ENCODE peak calls at places on chromosome 17, in six cellular contexts. H, C, U, L, R and A are unnamed samples.

GRCh38 chr17:77441130-77441920 is 300.6 kb downstream of the SEC14L1 start:
- DNase-seq in R (no peak), L (no peak), C (no peak), U (no peak), H (no peak), A (no peak)

GRCh38 chr17:49031965-49032928 is 35.1 kb downstream of the IGF2BP1 start:
- DNase-seq in C (peak; percentile 81), L (no peak), R (peak; percentile 83), H (peak; percentile 84), U (peak; percentile 81), A (peak; percentile 89)

GRCh38 chr17:64707077-64707591 is 45.0 kb upstream of the SMURF2 start:
- DNase-seq in H (peak; percentile 79), R (no peak), C (peak; percentile 45), U (peak; percentile 100), L (peak; percentile 49), A (peak; percentile 100)

GRCh38 chr17:44356241-44356640 is 7.4 kb downstream of the FAM171A2 start:
- DNase-seq in U (no peak), C (no peak), R (no peak), L (no peak), H (no peak), A (no peak)

GRCh38 chr17:3531266-3532101 is 26.1 kb downstream of the TRPV3 start:
- DNase-seq in R (no peak), H (no peak), U (no peak), L (no peak), C (peak; percentile 26), A (no peak)

GRCh38 chr17:54754560-54754959 is 146.1 kb upstream of the TOM1L1 start:
- DNase-seq in U (no peak), H (no peak), C (peak; percentile 80), R (no peak), L (no peak), A (no peak)

GRCh38 chr17:2418572-2418971 is 17.7 kb upstream of the MNT start:
- DNase-seq in H (no peak), R (no peak), L (no peak), C (no peak), U (peak; percentile 70), A (peak; percentile 57)

GRCh38 chr17:72118588-72119279 is 2.1 kb upstream of the SOX9 start:
- DNase-seq in H (peak; percentile 37), L (no peak), R (peak; percentile 86), U (peak; percentile 88), C (peak; percentile 84), A (peak; percentile 85)

GRCh38 chr17:67399676-67400075 is 22.6 kb downstream of the PITPNC1 start:
- DNase-seq in H (no peak), C (no peak), R (no peak), U (no peak), L (no peak), A (no peak)

GRCh38 chr17:78278139-78278741 is 46.8 kb downstream of the TMEM235 start:
- DNase-seq in L (no peak), U (no peak), C (peak; percentile 82), R (no peak), H (no peak), A (no peak)

GRCh38 chr17:61390479-61390791 is 9.2 kb upstream of the TBX2 start:
- DNase-seq in R (no peak), L (no peak), H (no peak), C (no peak), U (no peak), A (no peak)

GRCh38 chr17:1259910-1260389 is 10.3 kb upstream of the BHLHA9 start:
- DNase-seq in H (no peak), R (no peak), U (no peak), L (no peak), C (no peak), A (no peak)

GRCh38 chr17:62793919-62794665 is 14.0 kb downstream of the MARCHF10 start:
- DNase-seq in L (no peak), R (no peak), H (no peak), C (no peak), U (no peak), A (no peak)

GRCh38 chr17:12765544-12765943 is 23.8 kb upstream of the ARHGAP44 start:
- DNase-seq in H (peak; percentile 52), R (no peak), U (peak; percentile 96), C (no peak), L (no peak), A (peak; percentile 77)

GRCh38 chr17:65797809-65798208 is 236.4 kb upstream of the AXIN2 start:
- DNase-seq in R (no peak), C (peak; percentile 65), L (peak; percentile 7), H (no peak), U (no peak), A (no peak)

GRCh38 chr17:76840884-76841775 is 27.1 kb upstream of the MGAT5B start:
- DNase-seq in L (no peak), U (no peak), C (no peak), H (no peak), R (no peak), A (no peak)

GRCh38 chr17:77817953-77818352 is 140.6 kb upstream of the TNRC6C start:
- DNase-seq in U (no peak), C (no peak), L (no peak), R (no peak), H (no peak), A (no peak)

GRCh38 chr17:39742126-39742855 is 4.6 kb downstream of the GRB7 start:
- DNase-seq in U (no peak), R (no peak), C (no peak), H (no peak), L (no peak), A (no peak)
- H3K14ac ChIP-seq in U (no peak overlapping the region), R (no peak overlapping the region), C (no peak overlapping the region), H (no peak overlapping the region), L (no peak overlapping the region), A (no peak overlapping the region)

GRCh38 chr17:81331527-81332043 is 36.5 kb upstream of the SLC38A10 start:
- DNase-seq in R (no peak), H (no peak), L (no peak), U (no peak), C (peak; percentile 37), A (no peak)

GRCh38 chr17:81330884-81331245 is 35.8 kb upstream of the SLC38A10 start:
- DNase-seq in H (no peak), C (no peak), R (no peak), U (no peak), L (no peak), A (no peak)

GRCh38 chr17:81329279-81329926 is 34.3 kb upstream of the SLC38A10 start:
- DNase-seq in H (peak; percentile 99), C (peak; percentile 94), U (peak; percentile 92), R (no peak), L (no peak), A (peak; percentile 94)

GRCh38 chr17:81328925-81329278 is 33.8 kb upstream of the SLC38A10 start:
- DNase-seq in U (no peak), C (no peak), L (no peak), R (no peak), H (peak; percentile 35), A (peak; percentile 77)

DNA sequence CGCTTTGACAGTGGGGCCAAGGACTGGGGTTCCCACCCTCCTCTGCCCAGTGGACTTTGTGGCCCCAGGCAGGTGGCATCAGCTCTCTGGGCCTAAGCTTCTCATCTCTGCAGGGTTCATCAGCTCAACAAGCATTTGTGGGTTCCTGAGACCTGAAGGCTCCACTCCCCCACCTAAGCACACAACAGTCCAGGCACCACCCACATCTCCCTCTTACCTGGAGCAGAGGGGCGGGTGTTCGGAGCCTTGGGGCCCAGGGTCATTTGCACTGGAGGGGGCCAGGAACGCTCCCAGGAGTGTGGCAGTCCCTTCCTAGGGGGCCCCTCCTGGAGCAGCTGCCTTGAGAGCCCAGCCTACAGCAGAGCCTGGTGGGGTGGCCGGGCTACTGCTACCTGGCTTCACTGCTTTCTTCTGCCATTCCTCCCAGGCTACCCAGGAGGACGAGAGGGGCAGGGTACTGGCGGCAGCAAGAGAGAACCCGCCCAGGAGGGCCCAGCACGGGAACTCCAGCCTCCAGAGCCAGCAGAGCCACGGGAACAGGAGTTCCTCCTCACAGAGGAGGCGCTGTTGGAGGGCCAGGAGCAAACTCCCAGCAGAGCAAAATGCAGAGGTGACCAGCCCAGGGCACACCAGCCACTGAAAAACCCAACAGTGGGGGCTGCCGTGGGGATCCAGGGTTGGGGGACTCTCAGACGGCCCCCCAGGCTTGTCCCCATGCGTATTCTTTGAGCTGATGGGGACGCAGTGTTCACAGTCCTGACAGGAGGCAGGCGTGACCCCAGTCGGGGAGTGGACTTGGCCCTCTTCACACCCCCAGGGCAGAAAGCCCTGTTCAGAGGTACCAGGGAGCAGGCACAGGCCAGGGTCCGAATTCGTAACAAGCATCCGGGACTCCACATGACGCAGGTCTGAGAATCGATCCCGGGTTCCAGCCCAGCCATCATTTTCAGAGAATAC is 35.1 kb upstream of the SLC38A10 start:
- DNase-seq in U (no peak), H (peak; percentile 69), C (peak; percentile 81), R (no peak), L (no peak), A (peak; percentile 30)
- H3K14ac ChIP-seq in U (peak overlapping the region; percentile 11), H (peak overlapping the region; percentile 31), C (no peak overlapping the region), R (peak overlapping the region; percentile 89), L (no peak overlapping the region), A (peak overlapping the region; percentile 46)

DNA sequence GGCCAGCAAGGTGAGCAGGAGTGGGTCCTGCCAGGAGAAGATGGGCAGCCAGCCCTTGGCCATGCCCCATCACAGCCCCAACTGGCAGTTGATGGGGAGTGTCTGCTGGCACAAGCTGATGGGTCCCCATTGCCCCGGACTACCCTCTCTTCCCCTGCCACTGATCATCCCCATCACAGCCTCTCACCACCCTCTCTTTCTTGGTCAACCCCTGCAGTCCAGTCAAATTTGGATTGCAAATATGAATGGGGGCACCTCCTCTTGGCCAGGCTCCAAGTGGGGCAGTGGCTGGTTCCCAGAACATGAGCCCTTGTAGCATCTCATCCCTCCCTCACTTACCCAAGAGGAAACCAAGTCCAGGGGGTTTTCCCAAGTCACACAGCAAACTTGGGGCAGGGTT is 17.4 kb downstream of the SEZ6 start:
- DNase-seq in U (no peak), L (no peak), R (no peak), H (no peak), C (no peak), A (no peak)
- H3K14ac ChIP-seq in U (no peak overlapping the region), L (no peak overlapping the region), R (no peak overlapping the region), H (no peak overlapping the region), C (no peak overlapping the region), A (no peak overlapping the region)

DNA sequence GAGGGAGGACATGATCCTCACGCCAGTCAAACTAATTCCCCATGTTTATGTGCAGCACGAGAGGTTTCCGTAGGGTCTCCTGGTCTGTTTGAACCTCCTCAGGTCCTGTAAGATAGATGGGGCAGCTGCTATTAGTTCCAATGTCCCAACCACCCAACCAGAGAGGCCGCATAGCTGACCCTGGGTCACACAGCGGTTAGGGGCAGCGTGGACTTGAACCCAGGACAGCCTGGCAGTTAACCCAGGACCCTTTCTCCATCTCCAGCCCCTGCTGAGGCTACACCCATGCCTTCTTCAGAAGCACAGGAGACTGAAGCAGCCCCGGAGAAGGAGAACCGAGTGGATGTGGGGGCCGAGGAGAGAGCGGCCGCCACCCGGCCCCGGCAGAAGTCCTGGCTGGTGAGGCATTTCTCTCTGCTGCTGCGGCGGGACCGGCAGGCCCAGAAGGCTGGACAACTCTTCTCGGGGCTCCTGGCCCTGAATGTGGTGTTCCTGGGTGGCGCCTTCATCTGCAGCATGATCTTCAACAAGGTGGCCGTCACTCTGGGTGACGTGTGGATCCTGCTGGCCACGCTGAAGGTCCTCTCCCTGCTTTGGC is 5.5 kb downstream of the OTOP3 start:
- DNase-seq in U (no peak), L (no peak), H (no peak), R (no peak), C (no peak), A (no peak)
- H3K14ac ChIP-seq in U (no peak overlapping the region), L (no peak overlapping the region), H (no peak overlapping the region), R (no peak overlapping the region), C (no peak overlapping the region), A (no peak overlapping the region)

GRCh38 chr17:41329279-41329925 is 13.9 kb upstream of the KRTAP17-1 start:
- DNase-seq in L (peak; percentile 27), C (peak; percentile 87), U (peak; percentile 56), R (peak; percentile 42), H (peak; percentile 64), A (peak; percentile 51)
- H3K14ac ChIP-seq in L (no peak overlapping the region), C (no peak overlapping the region), U (no peak overlapping the region), R (no peak overlapping the region), H (no peak overlapping the region), A (no peak overlapping the region)